ENCODE peak calls at places on chromosomes 11 and 22, in four cellular contexts. I is K562, J is A549, O is HepG2. S is an unnamed sample.

GRCh38 chr11:102332611-102332994 is 14.4 kb upstream of the BIRC2 start:
- DNase-seq in I (no peak), J (no peak), O (no peak), S (no peak)

GRCh38 chr11:8056810-8057463 is 24.1 kb upstream of the TUB start:
- DNase-seq in I (no peak), J (no peak), O (no peak), S (no peak)

GRCh38 chr11:69648679-69649575 is 8.0 kb downstream of the CCND1 start:
- DNase-seq in I (no peak), J (no peak), O (no peak), S (no peak)

GRCh38 chr22:25193548-25193947 is 6.1 kb upstream of the CRYBB3 start:
- DNase-seq in I (no peak), J (no peak), O (no peak), S (no peak)

GRCh38 chr22:28978158-28978557 is 83.5 kb downstream of the C22orf31 start:
- DNase-seq in I (peak; percentile 8), J (no peak), O (no peak), S (no peak)

GRCh38 chr11:44774131-44774530 is 47.4 kb downstream of the TSPAN18 start:
- DNase-seq in I (no peak), J (no peak), O (no peak), S (no peak)

GRCh38 chr11:43578346-43579170 is 102.0 kb upstream of the HSD17B12 start:
- DNase-seq in I (no peak), J (peak; percentile 37), O (no peak), S (no peak)

GRCh38 chr11:69808708-69809107 is 10.5 kb downstream of the FGF3 start:
- DNase-seq in I (no peak), J (no peak), O (no peak), S (no peak)

GRCh38 chr11:37503411-37504065 is 905.5 kb upstream of the RAG2 start:
- DNase-seq in I (no peak), J (no peak), O (no peak), S (no peak)

GRCh38 chr22:19991645-19992451 is 24.8 kb downstream of the ARVCF start:
- DNase-seq in I (peak; percentile 27), J (no peak), O (no peak), S (no peak)

GRCh38 chr11:122509091-122509490 is 146.4 kb upstream of the UBASH3B start:
- DNase-seq in I (no peak), J (no peak), O (peak; percentile 24), S (no peak)

GRCh38 chr11:122509899-122510298 is 145.6 kb upstream of the UBASH3B start:
- DNase-seq in I (no peak), J (no peak), O (no peak), S (no peak)

DNA sequence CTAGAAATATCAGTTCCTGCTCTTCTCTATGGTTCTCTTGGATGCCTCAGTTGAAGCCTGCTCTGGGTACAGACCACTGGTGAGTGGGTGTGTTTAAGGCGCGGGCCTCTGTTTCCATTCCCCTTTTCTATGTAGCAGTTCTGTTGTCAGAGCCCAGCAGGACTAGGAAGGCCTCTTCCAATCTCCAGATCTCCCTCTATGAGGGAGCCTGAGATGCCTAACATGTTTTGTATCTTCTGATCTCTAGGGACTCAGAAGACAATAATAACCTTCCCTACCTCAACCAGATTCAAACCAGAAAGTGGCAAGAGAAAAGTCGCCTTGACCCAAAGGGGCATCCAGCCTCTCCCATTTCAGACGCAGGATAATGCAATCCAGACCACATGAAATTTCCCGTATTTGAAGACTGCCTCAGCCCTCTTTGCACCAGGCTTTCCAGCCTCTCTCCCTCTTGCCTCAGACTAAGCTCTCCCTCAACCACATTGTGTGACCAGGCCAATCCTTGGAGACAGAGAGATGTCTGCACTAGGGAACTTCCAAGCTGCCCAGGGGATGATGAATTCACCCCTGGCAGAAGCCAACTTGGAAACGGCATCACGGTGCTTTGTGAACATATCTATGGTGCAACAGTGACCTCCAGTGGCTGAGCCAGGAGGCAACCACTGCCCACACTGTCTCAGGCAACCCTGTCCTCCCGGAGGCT is 150.1 kb upstream of the UBASH3B start:
- DNase-seq in I (peak; percentile 47), J (peak; percentile 73), O (peak; percentile 42), S (peak; percentile 7)
- TF ChIP-seq CHD4 in I (no peak), J (no peak), O (no peak), S (no peak)

GRCh38 chr11:132719684-132720083 is 812.6 kb downstream of the OPCML start:
- DNase-seq in I (no peak), J (no peak), O (no peak), S (no peak)

GRCh38 chr11:132717824-132718223 is 814.5 kb downstream of the OPCML start:
- DNase-seq in I (no peak), J (no peak), O (no peak), S (no peak)

GRCh38 chr11:132716037-132716436 is 816.3 kb downstream of the OPCML start:
- DNase-seq in I (no peak), J (no peak), O (no peak), S (no peak)

GRCh38 chr11:132718711-132719641 is 813.3 kb downstream of the OPCML start:
- DNase-seq in I (no peak), J (no peak), O (no peak), S (no peak)

GRCh38 chr11:132721526-132721925 is 810.8 kb downstream of the OPCML start:
- DNase-seq in I (no peak), J (no peak), O (no peak), S (no peak)
- TF ChIP-seq CHD4 in I (no peak), J (no peak), O (no peak), S (no peak)

DNA sequence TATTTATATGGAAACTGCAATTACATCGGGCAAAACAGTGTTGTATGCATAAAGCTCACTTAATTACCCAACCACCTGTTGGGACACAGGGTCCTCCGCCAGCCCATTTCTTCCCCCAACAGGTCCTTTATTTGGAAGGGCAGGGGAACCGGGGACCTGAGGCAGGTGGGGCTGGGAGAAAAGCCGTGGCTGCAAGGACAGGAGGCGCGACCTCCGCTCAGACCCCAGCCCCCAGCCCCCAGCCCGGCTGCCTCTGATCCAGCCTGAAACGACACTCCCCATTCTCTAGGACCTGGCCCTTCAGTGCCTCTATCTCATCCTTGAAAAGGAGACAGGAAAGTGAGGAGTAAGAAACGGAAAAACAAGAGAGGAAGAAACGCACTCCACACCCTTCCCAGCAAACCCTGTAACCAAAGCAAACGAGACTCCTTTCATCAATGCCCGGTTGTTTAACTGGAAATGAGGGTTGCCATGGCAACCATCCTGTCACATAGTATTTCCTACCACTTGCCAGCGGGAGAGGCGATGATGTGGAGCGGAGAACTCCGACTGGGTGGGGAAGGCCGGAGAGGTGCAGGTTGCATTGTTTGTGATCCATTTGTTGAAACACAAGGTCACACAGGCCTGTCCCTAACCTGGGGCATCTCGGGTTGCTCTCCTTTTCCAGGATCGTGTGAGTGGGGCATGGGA is 610.1 kb downstream of the BUD13 start:
- DNase-seq in I (no peak), J (no peak), O (no peak), S (no peak)
- TF ChIP-seq CHD4 in I (no peak), J (no peak), O (no peak), S (no peak)

GRCh38 chr11:120256178-120256577 is 16.2 kb downstream of the POU2F3 start:
- DNase-seq in I (no peak), J (no peak), O (no peak), S (no peak)
- TF ChIP-seq CHD4 in I (no peak), J (no peak), O (no peak), S (no peak)

GRCh38 chr11:114258696-114259095 is 37.5 kb upstream of the NNMT start:
- DNase-seq in I (no peak), J (no peak), O (no peak), S (no peak)

GRCh38 chr11:114256176-114256897 is 39.9 kb upstream of the NNMT start:
- DNase-seq in I (no peak), J (no peak), O (no peak), S (no peak)

GRCh38 chr11:114259124-114259526 is 37.1 kb upstream of the NNMT start:
- DNase-seq in I (no peak), J (no peak), O (no peak), S (no peak)

GRCh38 chr11:114256898-114257286 is 39.3 kb upstream of the NNMT start:
- DNase-seq in I (no peak), J (no peak), O (no peak), S (no peak)

GRCh38 chr11:114257621-114258558 is 38.3 kb upstream of the NNMT start:
- DNase-seq in I (no peak), J (no peak), O (peak; percentile 64), S (no peak)
- TF ChIP-seq CHD4 in I (no peak), J (no peak), O (no peak), S (no peak)

GRCh38 chr11:76637491-76638266 is 32.9 kb downstream of the LRRC32 start:
- DNase-seq in I (no peak), J (no peak), O (no peak), S (peak; percentile 67)
- TF ChIP-seq CHD4 in I (no peak), J (no peak), O (no peak), S (no peak)

GRCh38 chr11:704799-705645 is 1.0 kb upstream of the EPS8L2 start:
- DNase-seq in I (no peak), J (peak; percentile 79), O (peak; percentile 93), S (no peak)
- TF ChIP-seq CHD4 in I (no peak), J (no peak), O (no peak), S (no peak)